ENCODE peak calls at places on chromosomes 16 and 17, in six cellular contexts. K is neuronal stem cell, Y is mesendoderm, O is mesenchymal stem cell, E is H9, W is IMR-90. V is an unnamed sample.

GRCh38 chr16:3825103-3825502 is 55.4 kb downstream of the CREBBP start:
- DNase-seq in O (peak; percentile 47), K (no peak), E (no peak), Y (no peak), W (peak; percentile 45), V (peak; percentile 50)

GRCh38 chr16:31071861-31072260 is 2.2 kb downstream of the ZNF668 start:
- DNase-seq in O (peak; percentile 58), W (peak; percentile 94), Y (no peak), E (no peak), K (no peak), V (no peak)

GRCh38 chr17:69434164-69434579 is 19.7 kb downstream of the MAP2K6 start:
- DNase-seq in Y (no peak), E (no peak), K (no peak), O (peak; percentile 69), W (peak; percentile 26), V (no peak)

GRCh38 chr17:81537343-81537855 is 9.2 kb downstream of the FSCN2 start:
- DNase-seq in Y (peak; percentile 65), W (no peak), O (no peak), K (no peak), E (peak; percentile 94), V (peak; percentile 44)

GRCh38 chr17:51004249-51004648 is 116.4 kb downstream of the SPAG9 start:
- DNase-seq in Y (no peak), E (no peak), W (no peak), K (no peak), O (no peak), V (no peak)

GRCh38 chr16:89697616-89698331 is 3.7 kb downstream of the SPATA2L start:
- DNase-seq in Y (no peak), E (no peak), O (no peak), W (no peak), K (no peak), V (no peak)

GRCh38 chr16:86049641-86050040 is 150.7 kb downstream of the IRF8 start:
- DNase-seq in E (no peak), W (no peak), K (no peak), O (no peak), Y (no peak), V (no peak)

GRCh38 chr16:85291302-85292148 is 179.3 kb upstream of the CIBAR2 start:
- DNase-seq in K (peak; percentile 52), W (no peak), E (no peak), Y (no peak), O (peak; percentile 73), V (no peak)

GRCh38 chr17:59853168-59853918 is 39.4 kb downstream of the TUBD1 start:
- DNase-seq in W (peak; percentile 100), K (no peak), E (peak; percentile 90), O (peak; percentile 97), Y (peak; percentile 72), V (peak; percentile 98)

GRCh38 chr17:77316191-77316641 is 175.4 kb downstream of the SEC14L1 start:
- DNase-seq in E (peak; percentile 80), K (no peak), O (peak; percentile 91), W (peak; percentile 77), Y (peak; percentile 91), V (peak; percentile 37)

GRCh38 chr17:77315010-77315409 is 174.2 kb downstream of the SEC14L1 start:
- DNase-seq in W (no peak), O (no peak), Y (no peak), E (no peak), K (no peak), V (no peak)

GRCh38 chr17:77316651-77317050 is 175.9 kb downstream of the SEC14L1 start:
- DNase-seq in E (no peak), Y (no peak), K (no peak), W (no peak), O (no peak), V (no peak)

GRCh38 chr17:77314601-77315000 is 173.8 kb downstream of the SEC14L1 start:
- DNase-seq in W (no peak), Y (no peak), O (no peak), E (no peak), K (no peak), V (no peak)

DNA sequence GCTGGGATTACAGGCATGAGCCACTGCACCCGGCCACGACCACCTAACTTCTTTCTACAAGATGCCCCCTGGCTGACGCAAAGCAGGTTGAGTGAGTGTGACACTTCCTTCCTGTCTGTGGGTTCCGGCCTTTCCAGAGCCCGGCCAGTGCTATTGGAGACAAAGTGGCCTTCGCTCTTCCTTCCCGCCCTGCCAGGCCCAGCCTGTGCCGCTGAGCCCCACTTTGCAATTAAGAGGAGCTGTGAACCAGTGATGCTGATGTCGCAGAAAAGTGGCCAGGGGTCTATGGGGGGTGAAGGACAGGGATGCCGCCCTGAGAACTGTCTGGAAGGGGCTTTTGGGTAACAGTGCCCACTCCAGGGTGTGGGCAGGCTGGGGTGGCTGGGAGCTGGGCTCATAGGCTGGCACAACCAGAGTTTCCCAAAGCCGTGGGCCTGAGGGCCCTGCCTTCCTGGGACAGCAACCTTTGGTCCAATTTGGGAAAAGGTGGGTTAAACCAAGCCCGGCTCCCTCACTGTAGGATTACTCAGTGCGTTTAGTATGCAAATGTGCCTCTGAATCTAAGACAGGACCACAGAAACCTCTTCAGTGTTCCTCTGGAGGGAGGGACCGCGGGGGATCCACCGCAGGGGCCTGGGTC is 174.9 kb downstream of the SEC14L1 start:
- DNase-seq in O (peak; percentile 63), E (no peak), W (no peak), Y (peak; percentile 47), K (no peak), V (no peak)
- H3K4ac ChIP-seq in O (peak overlapping the region; percentile 16), E (no peak overlapping the region), W (peak overlapping the region; percentile 71), Y (no peak overlapping the region), K (no peak overlapping the region), V (no peak overlapping the region)

GRCh38 chr16:27208081-27208692 is 4.9 kb downstream of the KDM8 start:
- DNase-seq in E (no peak), Y (no peak), O (no peak), K (no peak), W (no peak), V (no peak)
- H3K4ac ChIP-seq in E (no peak overlapping the region), Y (no peak overlapping the region), O (no peak overlapping the region), K (no peak overlapping the region), W (no peak overlapping the region), V (no peak overlapping the region)

GRCh38 chr17:40158438-40158837 is 18.1 kb downstream of the CASC3 start:
- DNase-seq in K (no peak), E (no peak), W (no peak), Y (no peak), O (no peak), V (no peak)
- H3K4ac ChIP-seq in K (no peak overlapping the region), E (no peak overlapping the region), W (no peak overlapping the region), Y (no peak overlapping the region), O (no peak overlapping the region), V (peak overlapping the region; percentile 8)

GRCh38 chr17:78367193-78367592 is 7.3 kb upstream of the SOCS3 start:
- DNase-seq in O (no peak), Y (no peak), E (no peak), W (no peak), K (no peak), V (no peak)
- H3K4ac ChIP-seq in O (no peak overlapping the region), Y (no peak overlapping the region), E (no peak overlapping the region), W (no peak overlapping the region), K (no peak overlapping the region), V (peak overlapping the region; percentile 19)

V was measured in trophoblast cell.